ENCODE peak calls at places on chromosomes 12 and 14, in seven cellular contexts. K is breast epithelium, R is WERI-Rb-1, D is GM23338, T is Peyer's patch, Q is endodermal cell, G is astrocyte of the cerebellum. Y is an unnamed sample.

GRCh38 chr12:28998662-28999120 is 150.4 kb upstream of the FAR2 start:
- DNase-seq in K (no peak), R (peak), D (peak), T (no peak), Q (peak), G (peak), Y (peak)

GRCh38 chr12:122283680-122284079 is 17.4 kb upstream of the VPS33A start:
- DNase-seq in K (no peak), R (no peak), D (no peak), T (no peak), Q (no peak), G (no peak), Y (no peak)

GRCh38 chr14:26870722-26871121 is 272.9 kb upstream of the NOVA1 start:
- DNase-seq in K (no peak), R (no peak), D (no peak), T (no peak), Q (no peak), G (no peak), Y (no peak)

GRCh38 chr14:82313889-82314288 is 780.2 kb upstream of the SEL1L start:
- DNase-seq in K (no peak), R (peak), D (no peak), T (no peak), Q (no peak), G (peak), Y (no peak)

GRCh38 chr12:97595423-97595822 is 132.8 kb downstream of the RMST start:
- DNase-seq in K (no peak), R (no peak), D (no peak), T (no peak), Q (no peak), G (no peak), Y (no peak)

GRCh38 chr12:92468358-92469020 is 234.3 kb upstream of the PLEKHG7 start:
- DNase-seq in K (no peak), R (no peak), D (no peak), T (no peak), Q (no peak), G (peak), Y (no peak)

GRCh38 chr14:23071975-23072539 is 14.7 kb upstream of the CDH24 start:
- DNase-seq in K (no peak), R (no peak), D (peak), T (peak), Q (peak), G (no peak), Y (no peak)

GRCh38 chr12:33052141-33053051 is 155.8 kb upstream of the PKP2 start:
- DNase-seq in K (no peak), R (no peak), D (no peak), T (no peak), Q (no peak), G (no peak), Y (no peak)

GRCh38 chr12:56216461-56216860 is 5.3 kb downstream of the RNF41 start:
- DNase-seq in K (no peak), R (no peak), D (no peak), T (no peak), Q (no peak), G (no peak), Y (no peak)

GRCh38 chr12:54443446-54443845 is 24.4 kb upstream of the ITGA5 start:
- DNase-seq in K (no peak), R (no peak), D (no peak), T (no peak), Q (no peak), G (no peak), Y (no peak)

GRCh38 chr12:109773384-109774011 is 59.7 kb downstream of the TRPV4 start:
- DNase-seq in K (no peak), R (no peak), D (no peak), T (peak), Q (peak), G (no peak), Y (no peak)

GRCh38 chr14:77052281-77053044 is 24.0 kb upstream of the IRF2BPL start:
- DNase-seq in K (peak), R (no peak), D (no peak), T (no peak), Q (no peak), G (no peak), Y (no peak)

GRCh38 chr14:77306406-77307098 is 14.1 kb downstream of the POMT2 start:
- DNase-seq in K (no peak), R (no peak), D (no peak), T (no peak), Q (no peak), G (peak), Y (no peak)

GRCh38 chr12:72547593-72547992 is 275.4 kb downstream of the TRHDE start:
- DNase-seq in K (no peak), R (no peak), D (peak), T (no peak), Q (no peak), G (peak), Y (no peak)

GRCh38 chr12:98909749-98910148 is 264.7 kb downstream of the APAF1 start:
- DNase-seq in K (no peak), R (peak), D (peak), T (no peak), Q (peak), G (no peak), Y (no peak)

GRCh38 chr12:84357314-84357713 is 555.3 kb downstream of the SLC6A15 start:
- DNase-seq in K (no peak), R (no peak), D (no peak), T (no peak), Q (no peak), G (no peak), Y (no peak)

GRCh38 chr12:3150820-3151590 is 73.8 kb downstream of the TSPAN9 start:
- DNase-seq in K (no peak), R (no peak), D (peak), T (no peak), Q (peak), G (peak), Y (peak)

GRCh38 chr14:29892327-29892726 is 35.3 kb downstream of the PRKD1 start:
- DNase-seq in K (no peak), R (no peak), D (no peak), T (no peak), Q (no peak), G (no peak), Y (no peak)

GRCh38 chr12:123067654-123068053 is 83.2 kb downstream of the PITPNM2 start:
- DNase-seq in K (no peak), R (no peak), D (no peak), T (no peak), Q (no peak), G (no peak), Y (no peak)

GRCh38 chr12:2644678-2645405 is 149.9 kb upstream of the FKBP4 start:
- DNase-seq in K (no peak), R (no peak), D (no peak), T (peak), Q (peak), G (no peak), Y (no peak)

GRCh38 chr12:88247241-88247643 is 105.1 kb downstream of the TMTC3 start:
- DNase-seq in K (no peak), R (no peak), D (no peak), T (no peak), Q (no peak), G (peak), Y (peak)

GRCh38 chr14:72665259-72665658 is 228.6 kb downstream of the DPF3 start:
- DNase-seq in K (no peak), R (no peak), D (no peak), T (no peak), Q (no peak), G (peak), Y (no peak)

GRCh38 chr12:132170637-132171292 is 26.5 kb downstream of the NOC4L start:
- DNase-seq in K (no peak), R (no peak), D (no peak), T (no peak), Q (no peak), G (no peak), Y (no peak)

GRCh38 chr12:53938276-53939140 is at the start of gene HOXC13:
- DNase-seq in K (peak), R (peak), D (peak), T (no peak), Q (peak), G (no peak), Y (peak)

GRCh38 chr14:69666698-69667211 is 55.4 kb downstream of the SUSD6 start:
- DNase-seq in K (no peak), R (no peak), D (no peak), T (no peak), Q (no peak), G (peak), Y (peak)

GRCh38 chr12:63353559-63353958 is 202.6 kb upstream of the AVPR1A start:
- DNase-seq in K (no peak), R (no peak), D (no peak), T (no peak), Q (no peak), G (no peak), Y (no peak)

GRCh38 chr14:88837495-88837894 is 13.0 kb downstream of the TTC8 start:
- DNase-seq in K (no peak), R (no peak), D (no peak), T (no peak), Q (no peak), G (no peak), Y (no peak)

GRCh38 chr12:106417926-106418910 is 60.7 kb downstream of the POLR3B start:
- DNase-seq in K (no peak), R (no peak), D (no peak), T (no peak), Q (peak), G (peak), Y (peak)

GRCh38 chr12:47576256-47576655 is 129.6 kb downstream of the RPAP3 start:
- DNase-seq in K (no peak), R (peak), D (peak), T (no peak), Q (peak), G (no peak), Y (peak)

GRCh38 chr14:55802986-55803431 is 223.0 kb downstream of the KTN1 start:
- DNase-seq in K (no peak), R (no peak), D (no peak), T (no peak), Q (no peak), G (no peak), Y (no peak)

DNA sequence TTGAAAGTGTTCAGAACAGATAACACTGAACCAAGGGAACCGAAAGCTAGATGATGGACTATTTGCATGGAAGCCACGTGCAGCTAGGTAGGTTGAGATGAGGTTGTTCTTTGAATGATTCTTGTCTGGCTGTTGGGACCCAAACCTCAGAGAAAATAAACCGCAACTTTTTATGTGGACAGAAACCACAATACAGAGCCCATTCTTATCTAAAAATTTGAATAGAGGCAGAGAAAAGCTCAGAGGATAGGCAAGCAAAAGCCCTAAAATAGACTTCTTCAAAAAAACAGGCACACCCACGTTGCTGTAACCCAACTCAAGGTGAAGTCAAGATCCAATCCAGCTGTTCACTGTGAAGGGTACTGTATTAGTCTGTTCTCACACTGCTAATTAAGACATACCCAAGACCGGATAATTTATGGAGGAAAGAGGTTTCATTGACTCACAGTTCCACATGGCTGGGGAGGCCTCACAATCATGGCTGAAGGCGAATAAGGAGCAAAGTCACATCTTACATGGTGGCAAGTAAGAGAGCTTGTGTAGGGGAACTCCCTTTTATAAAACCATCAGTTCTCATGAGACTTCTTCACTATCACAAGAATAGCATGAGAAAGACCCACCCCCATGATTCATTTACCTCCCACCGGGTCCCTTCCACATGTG is 353.8 kb downstream of the AACS start:
- DNase-seq in K (no peak), R (no peak), D (no peak), T (no peak), Q (no peak), G (no peak), Y (no peak)
- H3K4me3 ChIP-seq in K (no peak), R (no peak), D (no peak), T (no peak), Q (no peak), G (no peak), Y (no peak)

DNA sequence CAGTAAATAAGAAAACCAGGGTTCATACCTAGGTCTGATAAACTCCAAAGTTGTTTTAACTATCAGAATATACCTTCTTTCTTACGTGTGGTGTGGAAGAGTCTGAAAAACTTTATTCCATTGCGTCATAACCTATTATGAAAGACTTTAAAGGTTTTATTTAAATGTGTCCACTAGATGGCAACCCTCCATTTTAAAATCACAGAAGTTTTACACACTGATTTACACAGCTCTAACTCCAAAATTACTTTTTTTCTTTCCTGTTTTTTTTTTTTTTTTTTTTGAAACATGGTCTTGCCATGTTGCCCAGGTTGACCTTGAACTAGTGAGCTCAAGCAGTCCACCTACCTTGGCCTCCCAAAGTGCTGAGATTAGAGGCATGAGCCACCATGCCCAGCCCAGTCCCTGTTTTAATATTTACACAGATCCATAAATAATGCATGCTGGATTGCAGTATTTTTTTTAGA is 17.3 kb upstream of the TMPRSS12 start:
- DNase-seq in K (no peak), R (no peak), D (peak), T (no peak), Q (no peak), G (peak), Y (peak)
- TF ChIP-seq CTCF in K (peak), R (no peak), D (no peak), T (peak), Q (peak), G (no peak), Y (no peak)

GRCh38 chr12:111841750-111842555 is at the start of gene MAPKAPK5:
- DNase-seq in K (peak), R (peak), D (peak), T (peak), Q (peak), G (peak), Y (peak)
- H3K4me3 ChIP-seq in K (peak), R (peak), D (peak), T (peak), Q (peak), G (peak), Y (peak)

GRCh38 chr14:95375539-95376109 is 55.9 kb upstream of the CLMN start:
- DNase-seq in K (no peak), R (no peak), D (no peak), T (no peak), Q (no peak), G (no peak), Y (no peak)
- TF ChIP-seq CTCF in K (no peak), R (no peak), D (no peak), T (no peak), Q (no peak), G (no peak), Y (no peak)

DNA sequence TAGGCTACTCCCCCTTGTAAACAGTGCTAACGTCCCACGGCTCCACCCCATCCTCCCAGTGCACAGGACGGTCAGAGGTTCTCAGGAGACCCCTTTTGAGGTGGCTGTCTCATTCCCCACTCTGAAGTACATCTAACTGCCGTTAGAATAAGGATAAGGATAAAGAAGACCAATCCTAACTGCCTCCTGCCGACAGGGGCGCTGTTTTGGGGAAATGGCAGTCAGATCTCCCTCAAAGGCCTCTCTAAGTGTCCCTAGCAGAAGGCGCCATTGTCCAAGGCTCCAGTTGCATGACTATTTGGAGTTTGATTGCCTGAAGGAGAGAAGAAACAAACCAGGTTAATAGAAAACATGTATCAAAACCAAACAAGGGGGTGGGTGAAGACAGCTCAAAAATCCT is 29.1 kb upstream of the KLRB1 start:
- DNase-seq in K (no peak), R (no peak), D (peak), T (no peak), Q (peak), G (no peak), Y (no peak)
- H3K4me3 ChIP-seq in K (no peak), R (no peak), D (no peak), T (no peak), Q (no peak), G (no peak), Y (no peak)

DNA sequence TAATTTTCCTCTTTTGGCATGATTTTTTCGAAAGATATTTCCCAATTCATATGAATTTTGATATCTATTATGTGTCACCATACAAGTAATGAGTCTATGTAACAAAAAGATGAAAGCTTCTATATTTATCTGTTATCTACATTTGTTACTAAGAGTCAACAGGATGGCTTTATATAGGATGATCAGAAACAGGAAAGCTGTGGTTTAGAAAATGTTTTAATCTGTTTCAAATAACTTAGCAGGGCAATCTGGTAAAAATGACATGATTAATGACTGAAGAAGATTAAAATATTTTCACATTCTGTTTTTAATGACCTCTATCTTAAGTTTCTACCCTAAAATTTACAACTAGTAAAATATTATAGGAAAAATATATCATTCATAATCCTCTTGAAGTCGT is 105.8 kb downstream of the MSRB3 start:
- DNase-seq in K (no peak), R (no peak), D (no peak), T (no peak), Q (no peak), G (no peak), Y (no peak)
- TF ChIP-seq CTCF in K (no peak), R (no peak), D (no peak), T (no peak), Q (no peak), G (no peak), Y (no peak)

Y was measured in cardiac muscle cell.